ENCODE peak calls at places on chromosomes 3 and 15, in four cellular contexts. H, M, Q and G are unnamed samples.

GRCh38 chr3:113249111-113249510 is 37.8 kb downstream of the BOC start:
- DNase-seq in H (no peak), M (no peak), Q (no peak), G (no peak)

GRCh38 chr3:8318002-8318649 is 183.5 kb upstream of the LMCD1 start:
- DNase-seq in H (no peak), M (no peak), Q (no peak), G (no peak)

GRCh38 chr3:127396473-127396872 is 108.6 kb upstream of the PRR20G start:
- DNase-seq in H (peak), M (no peak), Q (no peak), G (no peak)

GRCh38 chr3:31882895-31883294 is 98.2 kb downstream of the OSBPL10 start:
- DNase-seq in H (no peak), M (no peak), Q (no peak), G (no peak)

GRCh38 chr3:133547432-133548041 is 25.9 kb upstream of the CDV3 start:
- DNase-seq in H (no peak), M (no peak), Q (no peak), G (no peak)

GRCh38 chr3:123311201-123311600 is 109.5 kb downstream of the SEC22A start:
- DNase-seq in H (no peak), M (no peak), Q (no peak), G (no peak)

GRCh38 chr3:125048282-125048681 is 7.5 kb downstream of the HEG1 start:
- DNase-seq in H (no peak), M (no peak), Q (no peak), G (no peak)

GRCh38 chr3:40211579-40211978 is 97.9 kb upstream of the EIF1B start:
- DNase-seq in H (no peak), M (no peak), Q (no peak), G (no peak)

GRCh38 chr3:164879201-164879600 is 199.1 kb downstream of the SI start:
- DNase-seq in H (no peak), M (no peak), Q (no peak), G (no peak)

GRCh38 chr15:78739206-78739605 is 72.1 kb downstream of the ADAMTS7 start:
- DNase-seq in H (no peak), M (no peak), Q (no peak), G (no peak)

GRCh38 chr3:188343894-188344293 is 189.9 kb downstream of the LPP start:
- DNase-seq in H (no peak), M (no peak), Q (no peak), G (no peak)

GRCh38 chr15:74497584-74497983 is 36.6 kb upstream of the UBL7 start:
- DNase-seq in H (no peak), M (no peak), Q (no peak), G (no peak)

GRCh38 chr15:73840771-73841170 is 32.6 kb upstream of the TBC1D21 start:
- DNase-seq in H (no peak), M (no peak), Q (no peak), G (no peak)

GRCh38 chr3:16890605-16891333 is 6.0 kb downstream of the PLCL2 start:
- DNase-seq in H (no peak), M (no peak), Q (no peak), G (no peak)

GRCh38 chr3:11211531-11212300 is 57.4 kb downstream of the HRH1 start:
- DNase-seq in H (no peak), M (no peak), Q (no peak), G (no peak)

GRCh38 chr3:127590593-127591477 is at the start of gene TPRA1:
- DNase-seq in H (peak), M (peak), Q (peak), G (peak)

GRCh38 chr3:25587975-25588374 is 76.7 kb downstream of the TOP2B start:
- DNase-seq in H (no peak), M (no peak), Q (no peak), G (no peak)

GRCh38 chr3:144771401-144771870 is 799.8 kb downstream of the DIPK2A start:
- DNase-seq in H (no peak), M (peak), Q (no peak), G (peak)

GRCh38 chr3:66453525-66454463 is 47.0 kb downstream of the LRIG1 start:
- DNase-seq in H (no peak), M (no peak), Q (no peak), G (no peak)

GRCh38 chr3:5294360-5294759 is 106.9 kb downstream of the EDEM1 start:
- DNase-seq in H (no peak), M (no peak), Q (no peak), G (no peak)